ENCODE peak calls at places on chromosomes 13 and 19, in six cellular contexts. U is mammary epithelial cell; G is activated CD8-positive, alpha-beta T cell treated with anti-CD3 and anti-CD28 coated beads for 36 hours; Y is activated CD4-positive, alpha-beta T cell treated with anti-CD3 and anti-CD28 coated beads, Interleukin-2, amount 10 ng/mL, durations not matched to agents 7 days and 5 days; A is Right ventricle myocardium superior; E is GM12865. X is an unnamed sample.
A peak's percentile ranks its signal among the peaks of the same experiment; 100 is the strongest.

GRCh38 chr19:6890938-6891337 is 3.6 kb downstream of the ADGRE1 start:
- DNase-seq in U (no peak), G (peak; percentile 74), Y (peak; percentile 57), A (no peak), E (no peak), X (no peak)

GRCh38 chr19:39199025-39199424 is 2.3 kb downstream of the NCCRP1 start:
- DNase-seq in U (no peak), G (no peak), Y (no peak), A (peak; percentile 48), E (no peak), X (peak; percentile 18)

GRCh38 chr13:30872195-30872594 is 33.9 kb upstream of the MEDAG start:
- DNase-seq in U (no peak), G (no peak), Y (no peak), A (no peak), E (no peak), X (no peak)

GRCh38 chr19:47275866-47276461 is 1.3 kb downstream of the INAFM1 start:
- DNase-seq in U (no peak), G (no peak), Y (no peak), A (peak; percentile 77), E (no peak), X (peak; percentile 64)

GRCh38 chr13:113141591-113141950 is 16.9 kb upstream of the PROZ start:
- DNase-seq in U (no peak), G (no peak), Y (no peak), A (no peak), E (no peak), X (no peak)

GRCh38 chr13:31172535-31172934 is 10.8 kb upstream of the HSPH1 start:
- DNase-seq in U (peak; percentile 90), G (no peak), Y (no peak), A (no peak), E (no peak), X (peak; percentile 72)

GRCh38 chr19:14473915-14474578 is 1.1 kb downstream of the PTGER1 start:
- DNase-seq in U (no peak), G (no peak), Y (no peak), A (peak; percentile 51), E (no peak), X (no peak)

GRCh38 chr19:52237771-52238400 is 31.5 kb upstream of the ZNF766 start:
- DNase-seq in U (peak; percentile 40), G (peak; percentile 68), Y (peak; percentile 60), A (peak; percentile 60), E (peak; percentile 65), X (peak; percentile 66)

GRCh38 chr19:5287066-5287465 is 53.5 kb downstream of the PTPRS start:
- DNase-seq in U (no peak), G (no peak), Y (no peak), A (no peak), E (peak; percentile 38), X (no peak)

GRCh38 chr19:45271709-45272108 is 20.6 kb downstream of the MARK4 start:
- DNase-seq in U (no peak), G (no peak), Y (no peak), A (no peak), E (no peak), X (no peak)

GRCh38 chr13:44364601-44365000 is 9.0 kb upstream of the SERP2 start:
- DNase-seq in U (peak; percentile 67), G (no peak), Y (no peak), A (no peak), E (no peak), X (peak; percentile 68)

GRCh38 chr19:49148784-49149651 is 6.2 kb downstream of the HRC start:
- DNase-seq in U (peak; percentile 91), G (peak; percentile 95), Y (peak; percentile 77), A (peak; percentile 98), E (peak; percentile 68), X (peak; percentile 95)

GRCh38 chr13:24353736-24354135 is 44.4 kb downstream of the C1QTNF9 start:
- DNase-seq in U (peak; percentile 51), G (no peak), Y (no peak), A (no peak), E (no peak), X (no peak)

GRCh38 chr19:35332817-35333216 is 3.8 kb downstream of the CD22 start:
- DNase-seq in U (no peak), G (peak; percentile 76), Y (peak; percentile 25), A (peak; percentile 16), E (peak; percentile 82), X (no peak)